ENCODE peak calls at places on chromosomes 2 and 18, in five cellular contexts. R is GM13976, T is kidney, W is lower lobe of right lung, G is endothelial cell. X is an unnamed sample.

GRCh38 chr2:95054016-95054415 is 28.5 kb downstream of the MAL start:
- DNase-seq in T (no peak), G (no peak), W (no peak), R (no peak), X (no peak)

GRCh38 chr2:221527759-221528444 is 44.2 kb downstream of the EPHA4 start:
- DNase-seq in W (no peak), T (no peak), G (no peak), R (no peak), X (peak; percentile 32)

GRCh38 chr2:239296020-239296932 is 104.5 kb downstream of the HDAC4 start:
- DNase-seq in R (no peak), W (no peak), G (no peak), T (peak; percentile 66), X (peak; percentile 84)

GRCh38 chr2:26767129-26767528 is 3.0 kb downstream of the SLC35F6 start:
- DNase-seq in T (peak; percentile 68), W (no peak), R (no peak), G (no peak), X (no peak)

GRCh38 chr2:174771631-174772491 is 7.6 kb upstream of the CHRNA1 start:
- DNase-seq in G (peak; percentile 78), T (peak; percentile 84), R (peak; percentile 72), W (peak; percentile 74), X (peak; percentile 90)

GRCh38 chr2:96135621-96136020 is 2.7 kb downstream of the ASTL start:
- DNase-seq in R (no peak), G (no peak), W (no peak), T (peak; percentile 51), X (no peak)

GRCh38 chr18:79704631-79705030 is 25.0 kb downstream of the CTDP1 start:
- DNase-seq in T (no peak), R (no peak), G (no peak), W (no peak), X (no peak)

GRCh38 chr18:44740000-44740399 is 59.3 kb downstream of the SETBP1 start:
- DNase-seq in T (no peak), G (no peak), W (no peak), R (no peak), X (no peak)

GRCh38 chr2:42095923-42096408 is 48.1 kb downstream of the PKDCC start:
- DNase-seq in R (no peak), G (peak; percentile 50), T (no peak), W (peak; percentile 82), X (peak; percentile 86)